ENCODE peak calls at places on chromosomes 4 and X, in six cellular contexts. Z is K562, O is GM12892, V is GM12878, I is HepG2, Y is H1. M is an unnamed sample.

GRCh38 chr4:22190855-22191254 is 242.3 kb upstream of the KCNIP4 start:
- DNase-seq in Z (no peak), O (no peak), V (no peak), I (no peak), Y (no peak), M (no peak)

GRCh38 chrX:134480061-134480460 is 20.1 kb downstream of the HPRT1 start:
- DNase-seq in Z (no peak), O (no peak), V (no peak), I (no peak), Y (no peak), M (no peak)

GRCh38 chr4:47741200-47741599 is 96.7 kb downstream of the CORIN start:
- DNase-seq in Z (no peak), O (no peak), V (no peak), I (no peak), Y (no peak), M (no peak)

GRCh38 chr4:140094701-140095420 is 59.1 kb downstream of the MAML3 start:
- DNase-seq in Z (no peak), O (no peak), V (no peak), I (no peak), Y (peak), M (no peak)

GRCh38 chr4:98586231-98586630 is 72.2 kb downstream of the TSPAN5 start:
- DNase-seq in Z (no peak), O (no peak), V (no peak), I (no peak), Y (no peak), M (no peak)

GRCh38 chr4:66062044-66062443 is 391.8 kb upstream of the EPHA5 start:
- DNase-seq in Z (no peak), O (no peak), V (no peak), I (no peak), Y (no peak), M (no peak)

GRCh38 chr4:151584101-151584500 is 175.1 kb downstream of the FHIP1A start:
- DNase-seq in Z (no peak), O (no peak), V (no peak), I (no peak), Y (no peak), M (no peak)

GRCh38 chr4:3613980-3614730 is 81.9 kb upstream of the LRPAP1 start:
- DNase-seq in Z (no peak), O (no peak), V (no peak), I (peak), Y (no peak), M (no peak)

GRCh38 chr4:3491681-3492405 is 28.7 kb downstream of the DOK7 start:
- DNase-seq in Z (no peak), O (no peak), V (no peak), I (no peak), Y (no peak), M (no peak)

GRCh38 chr4:139556735-139557505 is 901 bp upstream of the SETD7 start:
- DNase-seq in Z (peak), O (peak), V (no peak), I (no peak), Y (peak), M (peak)

GRCh38 chr4:48578132-48578964 is 88.3 kb downstream of the ZAR1 start:
- DNase-seq in Z (peak), O (no peak), V (peak), I (peak), Y (peak), M (no peak)

GRCh38 chrX:57573754-57574153 is 18.1 kb upstream of the ZXDB start:
- DNase-seq in Z (peak), O (no peak), V (no peak), I (no peak), Y (no peak), M (no peak)

GRCh38 chr4:13159041-13159620 is 325.0 kb downstream of the RAB28 start:
- DNase-seq in Z (no peak), O (no peak), V (no peak), I (peak), Y (no peak), M (no peak)

GRCh38 chr4:182294436-182294835 is 51.2 kb downstream of the TENM3 start:
- DNase-seq in Z (no peak), O (no peak), V (no peak), I (no peak), Y (no peak), M (no peak)

GRCh38 chr4:30837131-30837539 is 117.0 kb downstream of the PCDH7 start:
- DNase-seq in Z (no peak), O (no peak), V (no peak), I (no peak), Y (no peak), M (no peak)

GRCh38 chr4:37244583-37245390 is at the start of gene NWD2:
- DNase-seq in Z (no peak), O (no peak), V (no peak), I (no peak), Y (peak), M (peak)

GRCh38 chrX:132058050-132058449 is 34.9 kb downstream of the STK26 start:
- DNase-seq in Z (no peak), O (no peak), V (no peak), I (no peak), Y (no peak), M (no peak)

GRCh38 chr4:12956026-12956425 is 528.1 kb downstream of the RAB28 start:
- DNase-seq in Z (no peak), O (no peak), V (no peak), I (no peak), Y (no peak), M (no peak)

GRCh38 chr4:70713453-70714026 is 8.2 kb upstream of the RUFY3 start:
- DNase-seq in Z (no peak), O (no peak), V (peak), I (no peak), Y (no peak), M (no peak)

GRCh38 chr4:20192754-20193521 is 58.8 kb upstream of the SLIT2 start:
- DNase-seq in Z (no peak), O (no peak), V (no peak), I (no peak), Y (no peak), M (no peak)

GRCh38 chr4:73453701-73454005 is 17.6 kb downstream of the AFP start:
- DNase-seq in Z (no peak), O (no peak), V (no peak), I (no peak), Y (no peak), M (no peak)

GRCh38 chr4:91448668-91449330 is 855.0 kb upstream of the GRID2 start:
- DNase-seq in Z (no peak), O (no peak), V (no peak), I (no peak), Y (no peak), M (no peak)

GRCh38 chr4:153034681-153035080 is 98.6 kb downstream of the FHDC1 start:
- DNase-seq in Z (no peak), O (no peak), V (no peak), I (no peak), Y (no peak), M (no peak)

GRCh38 chrX:116318672-116319071 is 117.7 kb upstream of the SLC6A14 start:
- DNase-seq in Z (no peak), O (no peak), V (no peak), I (no peak), Y (no peak), M (no peak)

GRCh38 chr4:55866290-55866907 is 13.0 kb downstream of the EXOC1 start:
- DNase-seq in Z (peak), O (no peak), V (peak), I (no peak), Y (no peak), M (no peak)

GRCh38 chr4:88230953-88231835 is 53.2 kb downstream of the PPM1K start:
- DNase-seq in Z (no peak), O (no peak), V (no peak), I (no peak), Y (peak), M (no peak)

GRCh38 chr4:19130836-19131235 is 1109.3 kb upstream of the LCORL start:
- DNase-seq in Z (no peak), O (no peak), V (no peak), I (no peak), Y (no peak), M (no peak)

GRCh38 chrX:43753637-43754036 is 97.5 kb downstream of the MAOA start:
- DNase-seq in Z (no peak), O (no peak), V (no peak), I (no peak), Y (no peak), M (no peak)

GRCh38 chr4:13837228-13837627 is 209.7 kb upstream of the BOD1L1 start:
- DNase-seq in Z (no peak), O (no peak), V (no peak), I (no peak), Y (no peak), M (no peak)

GRCh38 chrX:150185766-150186165 is 177.4 kb upstream of the MAMLD1 start:
- DNase-seq in Z (no peak), O (no peak), V (no peak), I (no peak), Y (no peak), M (no peak)

GRCh38 chr4:88522702-88523324 is 763 bp downstream of the PYURF start:
- DNase-seq in Z (peak), O (peak), V (no peak), I (peak), Y (no peak), M (peak)

GRCh38 chrX:41890026-41890423 is 33.3 kb downstream of the CASK start:
- DNase-seq in Z (no peak), O (no peak), V (no peak), I (no peak), Y (no peak), M (no peak)

GRCh38 chr4:97656034-97656720 is 487.1 kb downstream of the STPG2 start:
- DNase-seq in Z (no peak), O (no peak), V (no peak), I (no peak), Y (no peak), M (no peak)

GRCh38 chr4:153241970-153242847 is 38.0 kb downstream of the TRIM2 start:
- DNase-seq in Z (no peak), O (no peak), V (no peak), I (peak), Y (no peak), M (no peak)

GRCh38 chr4:10097906-10098769 is 18.5 kb downstream of the WDR1 start:
- DNase-seq in Z (no peak), O (no peak), V (no peak), I (no peak), Y (no peak), M (no peak)

GRCh38 chr4:10094841-10095240 is 21.8 kb downstream of the WDR1 start:
- DNase-seq in Z (no peak), O (no peak), V (no peak), I (no peak), Y (no peak), M (no peak)

GRCh38 chr4:10095296-10095991 is 21.2 kb downstream of the WDR1 start:
- DNase-seq in Z (no peak), O (no peak), V (no peak), I (no peak), Y (no peak), M (no peak)

GRCh38 chr4:10096976-10097330 is 19.6 kb downstream of the WDR1 start:
- DNase-seq in Z (no peak), O (no peak), V (no peak), I (no peak), Y (no peak), M (no peak)

DNA sequence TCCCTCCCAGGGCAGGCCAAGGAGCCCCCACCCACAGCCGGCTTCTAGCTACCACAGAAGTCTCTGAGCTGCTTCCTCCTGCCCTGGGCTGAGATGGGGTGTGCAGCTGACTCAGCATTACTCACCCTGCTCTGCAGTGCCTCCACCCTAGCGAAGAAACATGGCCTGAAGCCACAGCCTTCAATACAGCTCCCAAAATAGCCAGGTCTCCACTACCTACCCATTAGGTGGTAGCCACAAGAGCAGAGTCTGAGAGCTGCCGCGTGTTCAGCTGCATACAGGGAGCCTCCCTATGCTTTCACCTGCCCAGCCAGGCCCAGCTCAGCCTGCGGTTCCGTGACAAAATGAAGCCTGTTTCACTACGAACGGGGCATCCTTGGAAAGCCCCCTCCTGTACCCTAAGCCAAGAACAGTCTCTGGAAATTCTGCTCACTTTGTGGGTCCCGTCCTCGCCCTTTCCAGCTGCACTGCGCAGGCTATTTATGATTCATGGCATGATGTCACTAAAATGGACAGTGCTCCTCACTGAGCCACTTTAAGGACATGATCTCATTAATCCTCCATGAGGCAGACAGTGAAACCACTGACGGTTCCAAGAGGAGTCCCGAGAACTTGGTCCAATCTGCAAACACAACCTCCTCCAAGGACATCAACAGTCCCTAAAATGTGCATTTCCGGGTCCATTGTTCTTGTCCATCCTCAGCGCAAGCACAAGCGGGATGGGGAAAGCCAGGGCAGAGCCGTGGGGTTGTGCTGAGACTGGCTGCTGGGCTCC is 20.2 kb downstream of the WDR1 start:
- DNase-seq in Z (peak), O (peak), V (peak), I (no peak), Y (no peak), M (peak)
- TF ChIP-seq POLR2AphosphoS5 in Z (no peak), O (peak), V (peak), I (no peak), Y (no peak), M (peak)

DNA sequence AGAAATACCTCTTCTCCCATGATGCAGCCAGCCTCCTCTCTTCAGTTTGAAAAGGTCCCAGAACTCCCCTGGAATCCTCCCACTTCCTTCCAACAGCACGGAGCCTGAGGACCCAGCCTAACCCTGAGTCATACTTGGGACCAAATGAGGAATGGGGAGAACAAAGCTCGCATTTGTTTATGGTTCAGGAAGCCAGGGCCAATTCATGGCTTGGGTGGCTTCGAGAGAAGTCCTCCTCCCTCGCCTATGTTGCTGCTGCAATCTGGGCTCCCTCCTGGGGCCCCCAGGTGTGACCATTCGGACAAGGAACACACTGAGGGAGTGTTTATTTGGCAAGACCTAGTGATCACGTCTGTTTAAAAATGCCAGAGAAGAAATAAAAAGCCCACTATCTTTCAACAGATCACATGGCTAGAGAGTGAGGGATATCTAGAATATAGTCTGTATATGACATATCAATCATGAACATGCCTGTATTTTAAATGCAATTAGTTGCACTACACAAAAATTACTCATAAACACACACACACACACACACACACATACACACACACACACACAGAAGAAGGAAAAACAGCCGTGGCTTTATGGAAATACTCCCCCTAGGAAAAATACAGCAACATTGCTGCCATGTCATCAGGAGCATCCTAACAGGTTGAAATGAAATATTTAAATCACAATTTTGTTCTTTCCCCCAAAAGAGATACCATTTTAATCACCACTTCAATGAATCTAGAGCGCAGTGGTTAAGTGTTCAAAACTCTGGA is 155.7 kb upstream of the MAP3K15 start:
- DNase-seq in Z (no peak), O (no peak), V (no peak), I (peak), Y (no peak), M (no peak)
- TF ChIP-seq POLR2A in Z (no peak), O (no peak), V (no peak), I (no peak), Y (no peak), M (no peak)

GRCh38 chr4:121551881-121552280 is 144.9 kb downstream of the ANXA5 start:
- DNase-seq in Z (no peak), O (no peak), V (no peak), I (peak), Y (no peak), M (no peak)

GRCh38 chr4:121555315-121556107 is 141.3 kb downstream of the ANXA5 start:
- DNase-seq in Z (no peak), O (no peak), V (no peak), I (no peak), Y (no peak), M (no peak)

GRCh38 chr4:121554377-121554776 is 142.4 kb downstream of the ANXA5 start:
- DNase-seq in Z (no peak), O (no peak), V (no peak), I (no peak), Y (no peak), M (no peak)

GRCh38 chr4:121551271-121551670 is 145.5 kb downstream of the ANXA5 start:
- DNase-seq in Z (no peak), O (no peak), V (no peak), I (no peak), Y (no peak), M (no peak)
- TF ChIP-seq TAF1 in Z (no peak), O (no peak), V (no peak), I (no peak), Y (no peak), M (no peak)

GRCh38 chrX:133412246-133412645 is 3.0 kb downstream of the GPC4 start:
- DNase-seq in Z (no peak), O (no peak), V (no peak), I (no peak), Y (no peak), M (no peak)
- TF ChIP-seq POLR2AphosphoS5 in Z (no peak), O (no peak), V (no peak), I (no peak), Y (no peak), M (no peak)

DNA sequence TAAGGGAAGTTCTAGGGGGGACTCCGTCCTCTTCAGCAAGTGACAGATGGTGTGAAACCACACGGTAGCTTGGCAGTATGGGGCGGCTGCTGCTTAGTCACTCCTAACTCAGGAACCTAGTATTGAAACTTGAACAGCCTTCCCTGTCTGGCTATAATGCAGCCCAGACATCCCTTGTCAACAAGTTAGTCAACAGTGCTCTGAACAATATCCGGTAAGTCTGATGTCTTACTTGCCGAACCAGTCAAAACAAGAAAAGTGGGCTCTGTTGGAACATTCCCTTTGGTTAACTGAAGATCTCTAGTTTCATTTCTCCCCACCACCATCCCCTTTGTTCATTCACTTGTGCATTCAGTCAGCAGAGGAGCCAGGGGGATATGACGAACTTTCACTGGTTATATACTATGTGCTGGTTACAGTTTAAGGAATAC is 18.7 kb upstream of the CXCL13 start:
- DNase-seq in Z (no peak), O (peak), V (peak), I (no peak), Y (no peak), M (peak)
- TF ChIP-seq POLR2A in Z (no peak), O (no peak), V (no peak), I (no peak), Y (no peak), M (no peak)

GRCh38 chr4:1206299-1207156 is 34.1 kb upstream of the SPON2 start:
- DNase-seq in Z (no peak), O (no peak), V (no peak), I (no peak), Y (peak), M (no peak)
- TF ChIP-seq TAF1 in Z (no peak), O (no peak), V (no peak), I (no peak), Y (no peak), M (no peak)